ENCODE peak calls at places on chromosome 13, in seven cellular contexts. A is stimulated activated CD4-positive, alpha-beta T cell treated with anti-CD3 and anti-CD28 coated beads, Interleukin-2, amount 100 ng/mL, for 48 hours; Z is RCC 7860; F is fibroblast of the conjunctiva; N is T-helper 2 cell treated with Interferon-gamma antibody and Interleukin-4, amounts not matched to agents 5 μg/mL and 100 μg/mL, for 36 hours; H is GM20000; W is activated naive CD4-positive, alpha-beta T cell treated with Interleukin-2 at 50 U/mL for 16 hours. R is an unnamed sample.

GRCh38 chr13:31201341-31202024 is 1.7 kb downstream of the B3GLCT start:
- DNase-seq in A (no peak), Z (peak), F (no peak), N (no peak), H (no peak), W (no peak), R (no peak)

GRCh38 chr13:66543780-66544179 is 686.4 kb downstream of the PCDH9 start:
- DNase-seq in A (no peak), Z (no peak), F (no peak), N (no peak), H (no peak), W (no peak), R (no peak)

GRCh38 chr13:84648069-84648640 is 765.9 kb upstream of the SLITRK1 start:
- DNase-seq in A (no peak), Z (no peak), F (no peak), N (no peak), H (no peak), W (no peak), R (no peak)

GRCh38 chr13:95185311-95185710 is 115.9 kb downstream of the ABCC4 start:
- DNase-seq in A (no peak), Z (no peak), F (no peak), N (no peak), H (no peak), W (no peak), R (no peak)

GRCh38 chr13:110062077-110062776 is 244.7 kb downstream of the COL4A1 start:
- DNase-seq in A (no peak), Z (peak), F (no peak), N (no peak), H (no peak), W (no peak), R (no peak)

GRCh38 chr13:114226699-114227323 is 7.9 kb upstream of the CDC16 start:
- DNase-seq in A (peak), Z (peak), F (peak), N (peak), H (peak), W (peak), R (peak)

GRCh38 chr13:20359335-20359734 is 127.2 kb upstream of the GJB6 start:
- DNase-seq in A (no peak), Z (peak), F (peak), N (peak), H (no peak), W (no peak), R (no peak)

GRCh38 chr13:101140087-101140770 is 276.1 kb downstream of the NALCN start:
- DNase-seq in A (no peak), Z (no peak), F (no peak), N (no peak), H (no peak), W (no peak), R (no peak)

GRCh38 chr13:113657851-113658741 is at the start of gene ATP4B:
- DNase-seq in A (no peak), Z (no peak), F (no peak), N (no peak), H (no peak), W (no peak), R (no peak)

GRCh38 chr13:21216332-21216731 is 39.9 kb downstream of the MRPL57 start:
- DNase-seq in A (no peak), Z (no peak), F (no peak), N (no peak), H (no peak), W (no peak), R (peak)

GRCh38 chr13:26476111-26476743 is 81.3 kb upstream of the WASF3 start:
- DNase-seq in A (no peak), Z (no peak), F (no peak), N (no peak), H (no peak), W (no peak), R (no peak)

GRCh38 chr13:97220151-97220900 is 1.8 kb upstream of the MBNL2 start:
- DNase-seq in A (no peak), Z (no peak), F (no peak), N (no peak), H (no peak), W (no peak), R (no peak)

GRCh38 chr13:49443327-49443688 is 556 bp downstream of the CAB39L start:
- DNase-seq in A (no peak), Z (peak), F (no peak), N (no peak), H (peak), W (no peak), R (no peak)

GRCh38 chr13:76723551-76724232 is 162.5 kb downstream of the KCTD12 start:
- DNase-seq in A (no peak), Z (no peak), F (peak), N (no peak), H (no peak), W (no peak), R (no peak)

GRCh38 chr13:113973218-113974164 is at the start of gene C13orf46:
- DNase-seq in A (no peak), Z (no peak), F (no peak), N (no peak), H (no peak), W (no peak), R (no peak)

GRCh38 chr13:111542530-111543341 is 222.3 kb downstream of the TEX29 start:
- DNase-seq in A (no peak), Z (no peak), F (no peak), N (no peak), H (no peak), W (no peak), R (no peak)

GRCh38 chr13:33355470-33355869 is 69.9 kb upstream of the STARD13 start:
- DNase-seq in A (no peak), Z (no peak), F (peak), N (no peak), H (no peak), W (no peak), R (no peak)

GRCh38 chr13:99382428-99383133 is 75.4 kb upstream of the GPR183 start:
- DNase-seq in A (no peak), Z (no peak), F (no peak), N (peak), H (no peak), W (peak), R (no peak)

GRCh38 chr13:67283602-67284001 is 53.5 kb upstream of the PCDH9 start:
- DNase-seq in A (no peak), Z (no peak), F (no peak), N (no peak), H (no peak), W (no peak), R (no peak)

GRCh38 chr13:27406178-27406939 is 18.1 kb upstream of the GTF3A start:
- DNase-seq in A (no peak), Z (peak), F (peak), N (peak), H (peak), W (peak), R (peak)

GRCh38 chr13:97621631-97622030 is 187.7 kb downstream of the RAP2A start:
- DNase-seq in A (no peak), Z (no peak), F (no peak), N (no peak), H (no peak), W (no peak), R (no peak)

GRCh38 chr13:110017379-110017778 is 231.0 kb upstream of the IRS2 start:
- DNase-seq in A (no peak), Z (peak), F (peak), N (no peak), H (no peak), W (no peak), R (peak)

GRCh38 chr13:78784017-78784745 is 125.2 kb upstream of the OBI1 start:
- DNase-seq in A (no peak), Z (no peak), F (no peak), N (no peak), H (no peak), W (no peak), R (no peak)

GRCh38 chr13:74907788-74908187 is 574.2 kb downstream of the TBC1D4 start:
- DNase-seq in A (no peak), Z (no peak), F (no peak), N (no peak), H (no peak), W (no peak), R (no peak)

GRCh38 chr13:72952529-72953141 is 106.2 kb upstream of the KLF5 start:
- DNase-seq in A (no peak), Z (no peak), F (no peak), N (no peak), H (no peak), W (no peak), R (no peak)

GRCh38 chr13:82739881-82740280 is 1142.4 kb downstream of the SLITRK1 start:
- DNase-seq in A (no peak), Z (no peak), F (no peak), N (no peak), H (no peak), W (no peak), R (no peak)

GRCh38 chr13:103188688-103189326 is 122.6 kb upstream of the SLC10A2 start:
- DNase-seq in A (no peak), Z (peak), F (peak), N (no peak), H (peak), W (no peak), R (peak)

GRCh38 chr13:51803018-51803417 is 945 bp downstream of the DHRS12 start:
- DNase-seq in A (no peak), Z (no peak), F (no peak), N (no peak), H (no peak), W (no peak), R (no peak)

GRCh38 chr13:113122571-113123225 is at the start of gene F10:
- DNase-seq in A (no peak), Z (no peak), F (peak), N (no peak), H (no peak), W (no peak), R (no peak)

GRCh38 chr13:42064966-42065365 is 16.5 kb downstream of the DGKH start:
- DNase-seq in A (no peak), Z (no peak), F (no peak), N (no peak), H (no peak), W (no peak), R (no peak)

GRCh38 chr13:26007774-26008173 is 44.0 kb downstream of the SHISA2 start:
- DNase-seq in A (no peak), Z (peak), F (no peak), N (no peak), H (no peak), W (no peak), R (no peak)

GRCh38 chr13:97408938-97409337 is 25.0 kb upstream of the RAP2A start:
- DNase-seq in A (no peak), Z (no peak), F (no peak), N (no peak), H (no peak), W (no peak), R (no peak)

GRCh38 chr13:21823949-21824348 is 153.1 kb downstream of the FGF9 start:
- DNase-seq in A (no peak), Z (no peak), F (no peak), N (no peak), H (no peak), W (no peak), R (no peak)

GRCh38 chr13:23899555-23899954 is 2.3 kb upstream of the C1QTNF9B start:
- DNase-seq in A (peak), Z (no peak), F (no peak), N (no peak), H (peak), W (peak), R (no peak)

GRCh38 chr13:72255908-72256307 is 388.9 kb upstream of the DACH1 start:
- DNase-seq in A (no peak), Z (no peak), F (peak), N (no peak), H (no peak), W (no peak), R (peak)